ENCODE peak calls at places on chromosomes 11 and 22, in seven cellular contexts. J is testis; K is brain microvascular endothelial cell; D is activated CD4-positive, alpha-beta T cell treated with anti-CD3 and anti-CD28 coated beads for 48 hours; U is astrocyte of the spinal cord; M is T-helper 1 cell; W is stimulated activated CD8-positive, alpha-beta memory T cell treated with anti-CD3 and anti-CD28 coated beads, Interleukin-4, amount 100 ng/mL, for 24 hours. Z is an unnamed sample.

GRCh38 chr11:33935466-33935865 is 43.6 kb upstream of the LMO2 start:
- DNase-seq in J (no peak), K (no peak), D (no peak), U (no peak), M (no peak), W (no peak), Z (no peak)

GRCh38 chr11:72239296-72239848 is 4.6 kb downstream of the PHOX2A start:
- DNase-seq in J (no peak), K (no peak), D (no peak), U (peak), M (no peak), W (no peak), Z (peak)

GRCh38 chr22:30212996-30213441 is 33.5 kb downstream of the LIF start:
- DNase-seq in J (no peak), K (peak), D (no peak), U (no peak), M (no peak), W (no peak), Z (no peak)

GRCh38 chr11:12185914-12186313 is 75.5 kb downstream of the MICAL2 start:
- DNase-seq in J (no peak), K (no peak), D (no peak), U (peak), M (no peak), W (no peak), Z (no peak)

GRCh38 chr11:85951428-85952107 is 96.4 kb downstream of the CCDC83 start:
- DNase-seq in J (no peak), K (no peak), D (no peak), U (no peak), M (no peak), W (no peak), Z (no peak)

GRCh38 chr22:35883028-35883620 is 145.5 kb downstream of the RBFOX2 start:
- DNase-seq in J (no peak), K (no peak), D (no peak), U (peak), M (no peak), W (no peak), Z (no peak)

GRCh38 chr11:19845633-19846032 is 133.0 kb downstream of the NAV2 start:
- DNase-seq in J (no peak), K (no peak), D (no peak), U (no peak), M (no peak), W (no peak), Z (no peak)

GRCh38 chr11:2390091-2390870 is 10.3 kb upstream of the TSSC4 start:
- DNase-seq in J (no peak), K (no peak), D (no peak), U (no peak), M (no peak), W (no peak), Z (no peak)

GRCh38 chr22:36644333-36644757 is 59.2 kb downstream of the CACNG2 start:
- DNase-seq in J (peak), K (peak), D (peak), U (peak), M (no peak), W (no peak), Z (peak)